ENCODE peak calls at places on chromosomes 6 and 20, in four cellular contexts. E is colonic mucosa, K is fibroblast of the aortic adventitia, X is aorta. H is an unnamed sample.

GRCh38 chr6:18219611-18220010 is 44.7 kb downstream of the DEK start:
- DNase-seq in K (peak; percentile 45), X (no peak), E (no peak), H (no peak)

GRCh38 chr6:82144852-82145332 is 102.7 kb downstream of the IBTK start:
- DNase-seq in X (peak; percentile 79), E (no peak), K (peak; percentile 79), H (no peak)

GRCh38 chr6:4383910-4384637 is 248.7 kb upstream of the ECI2 start:
- DNase-seq in K (no peak), X (no peak), E (no peak), H (no peak)

GRCh38 chr6:127518710-127519468 is at the start of gene MTCL3:
- DNase-seq in K (peak; percentile 43), E (no peak), X (no peak), H (no peak)

GRCh38 chr6:168053957-168054471 is 25.0 kb downstream of the FRMD1 start:
- DNase-seq in K (no peak), X (no peak), E (no peak), H (no peak)

GRCh38 chr20:23548408-23548807 is 19.9 kb downstream of the CST9L start:
- DNase-seq in K (no peak), E (no peak), X (no peak), H (no peak)

GRCh38 chr6:160261991-160262718 is 3.5 kb upstream of the SLC22A2 start:
- DNase-seq in K (no peak), X (no peak), E (peak; percentile 16), H (peak; percentile 97)

GRCh38 chr6:163133017-163133416 is 281.5 kb upstream of the QKI start:
- DNase-seq in X (no peak), E (no peak), K (no peak), H (no peak)

GRCh38 chr6:50819527-50819905 is 845 bp downstream of the TFAP2B start:
- DNase-seq in E (no peak), X (peak; percentile 74), K (no peak), H (no peak)

GRCh38 chr6:163741342-163741741 is 326.8 kb downstream of the QKI start:
- DNase-seq in E (no peak), X (no peak), K (no peak), H (no peak)

GRCh38 chr6:36129889-36130671 is at the start of gene MAPK13:
- DNase-seq in K (peak; percentile 54), X (no peak), E (peak; percentile 63), H (no peak)

GRCh38 chr6:77457720-77458349 is 5.5 kb downstream of the HTR1B start:
- DNase-seq in X (peak; percentile 87), K (peak; percentile 92), E (peak; percentile 59), H (peak; percentile 37)

GRCh38 chr6:105112577-105112976 is 67.2 kb downstream of the POPDC3 start:
- DNase-seq in K (no peak), E (no peak), X (no peak), H (no peak)

GRCh38 chr6:2973656-2974055 is 2.3 kb upstream of the SERPINB6 start:
- DNase-seq in K (no peak), X (no peak), E (peak; percentile 17), H (peak; percentile 43)

GRCh38 chr20:61424628-61425420 is 172.8 kb downstream of the CDH4 start:
- DNase-seq in X (no peak), K (no peak), E (no peak), H (no peak)

GRCh38 chr6:15502451-15503345 is 160.1 kb downstream of the DTNBP1 start:
- DNase-seq in E (no peak), X (no peak), K (no peak), H (no peak)

GRCh38 chr6:154672086-154672485 is 61.1 kb upstream of the SCAF8 start:
- DNase-seq in X (no peak), E (no peak), K (no peak), H (no peak)

GRCh38 chr20:51143652-51144051 is 120.7 kb upstream of the KCNG1 start:
- DNase-seq in E (no peak), X (no peak), K (no peak), H (no peak)

GRCh38 chr6:47483516-47483852 is 5.9 kb downstream of the CD2AP start:
- DNase-seq in K (no peak), X (no peak), E (no peak), H (no peak)

GRCh38 chr6:40788661-40789111 is 201.5 kb upstream of the LRFN2 start:
- DNase-seq in K (peak; percentile 42), E (no peak), X (no peak), H (no peak)

GRCh38 chr20:37907677-37908397 is 4.9 kb downstream of the VSTM2L start:
- DNase-seq in E (no peak), X (no peak), K (peak; percentile 78), H (no peak)

GRCh38 chr20:59242714-59243626 is 57.4 kb upstream of the EDN3 start:
- DNase-seq in X (no peak), E (no peak), K (no peak), H (no peak)

DNA sequence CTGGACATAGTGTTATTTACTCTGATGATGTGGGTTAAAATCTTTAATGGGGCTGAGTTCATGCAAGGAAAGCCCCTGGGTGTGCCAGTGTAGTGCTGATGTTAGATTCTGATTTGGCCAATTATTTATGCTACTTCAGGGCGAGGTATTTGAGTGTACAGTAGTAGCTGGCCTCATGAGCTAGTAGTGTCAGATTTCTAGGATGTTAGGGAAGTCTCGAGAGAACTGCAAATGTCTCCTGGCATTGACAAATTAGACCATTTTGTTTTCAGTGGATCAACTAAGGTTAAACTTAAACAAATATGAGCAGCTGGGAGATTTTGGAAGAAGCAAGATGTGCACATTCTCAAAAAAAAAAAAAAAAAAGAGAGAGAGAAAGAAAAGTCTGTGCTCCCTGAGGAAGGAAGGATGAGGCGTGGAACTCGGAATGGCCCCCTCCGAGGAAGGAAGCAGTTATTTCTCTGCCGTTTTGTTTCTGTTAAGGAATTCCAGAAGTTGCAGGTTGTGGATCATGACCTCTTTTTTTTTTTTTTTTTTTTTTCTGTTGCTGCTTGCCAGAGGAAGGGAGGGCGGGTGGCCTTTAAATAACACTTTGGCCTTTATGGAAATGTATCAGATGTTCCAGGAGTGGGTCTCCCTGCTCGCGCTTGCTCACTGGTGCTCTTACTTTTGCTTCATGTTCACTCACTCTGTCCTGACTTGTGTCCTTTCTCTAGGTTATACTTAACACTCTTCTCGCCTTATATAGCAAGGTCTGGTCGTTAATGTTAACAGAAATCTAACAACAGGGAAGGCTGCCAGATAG is 124.5 kb downstream of the TCP11 start:
- DNase-seq in E (no peak), X (no peak), K (peak; percentile 70), H (no peak)
- H3K4me3 ChIP-seq in E (no peak overlapping the region), X (peak overlapping the region; percentile 36), K (no peak overlapping the region), H (no peak overlapping the region)

GRCh38 chr20:36835453-36836198 is 40.3 kb upstream of the TLDC2 start:
- DNase-seq in K (peak; percentile 94), E (peak; percentile 94), X (peak; percentile 97), H (peak; percentile 86)
- H3K4me3 ChIP-seq in K (peak overlapping the region; percentile 9), E (peak overlapping the region; percentile 4), X (no peak overlapping the region), H (peak overlapping the region; percentile 45)

DNA sequence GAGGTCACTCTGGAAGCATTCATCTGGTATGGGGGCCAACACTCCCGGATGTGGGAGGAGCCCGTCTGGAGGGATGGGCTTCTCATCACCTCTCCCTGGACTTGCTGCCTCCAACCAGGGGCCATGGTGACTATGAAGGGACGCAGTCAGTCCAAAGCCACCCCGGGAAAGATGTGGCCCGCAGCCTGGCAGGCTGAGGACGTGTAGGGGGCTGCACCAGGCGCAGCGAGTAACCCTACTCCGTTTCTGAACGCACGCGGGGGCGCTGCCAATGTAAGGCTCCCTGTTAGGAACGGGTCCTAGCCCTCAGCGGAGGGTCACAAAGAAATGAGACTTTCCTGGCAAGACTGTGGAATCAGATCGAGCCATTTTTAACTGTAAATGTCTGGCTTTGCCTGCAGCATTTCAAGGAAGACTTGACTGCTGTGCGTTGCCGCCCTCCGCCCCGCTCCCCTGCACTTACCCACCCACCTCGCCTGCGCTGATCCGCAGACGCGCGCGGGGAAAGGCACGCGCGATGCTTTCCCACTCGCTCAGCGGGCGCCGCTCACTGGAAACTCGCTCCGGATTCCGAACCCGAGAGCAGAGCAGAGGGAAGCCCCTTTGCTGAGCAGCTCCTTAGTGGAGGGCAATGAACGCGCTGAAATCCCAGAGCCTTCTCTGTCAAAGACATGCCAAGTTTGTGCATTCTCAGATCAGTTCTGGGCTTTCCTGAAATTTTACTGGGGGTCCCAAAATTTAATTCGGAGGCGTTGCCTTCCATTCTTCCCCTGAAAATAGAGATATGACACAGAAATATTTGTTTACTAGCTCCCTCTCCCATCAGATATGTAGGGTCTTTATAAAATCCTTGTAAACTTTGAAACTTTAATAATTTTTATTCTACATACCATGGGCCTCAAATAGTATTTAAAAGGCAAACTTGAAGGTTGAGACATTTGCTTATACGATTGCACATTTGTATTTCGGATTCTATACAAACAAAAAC is 54.9 kb downstream of the IL20RA start:
- DNase-seq in E (peak; percentile 39), K (no peak), X (no peak), H (no peak)
- H3K4me3 ChIP-seq in E (peak overlapping the region; percentile 40), K (peak overlapping the region; percentile 37), X (peak overlapping the region; percentile 2), H (no peak overlapping the region)

DNA sequence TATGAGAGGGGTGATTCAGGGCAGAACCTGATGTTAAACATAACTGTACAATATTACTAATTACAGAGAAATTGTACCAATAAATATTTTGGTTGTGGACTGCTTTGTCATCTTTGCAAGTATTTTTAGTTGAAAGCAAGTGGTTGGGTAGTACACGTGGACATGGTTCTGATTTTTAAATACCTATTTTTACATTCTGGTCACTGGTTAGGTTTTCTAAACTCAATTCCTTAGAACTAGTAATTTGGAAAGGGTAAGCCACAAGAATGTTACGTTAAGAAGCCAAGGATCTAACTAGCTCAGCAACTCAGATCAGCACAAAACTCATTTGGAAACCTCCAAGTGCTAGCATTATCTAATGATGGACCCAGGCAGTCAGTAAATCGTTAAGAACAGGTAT is 2.7 kb downstream of the EPB41L2 start:
- DNase-seq in X (no peak), K (peak; percentile 43), E (no peak), H (no peak)
- H3K4me3 ChIP-seq in X (no peak overlapping the region), K (peak overlapping the region; percentile 83), E (no peak overlapping the region), H (no peak overlapping the region)

GRCh38 chr20:34302723-34303528 is at the start of gene AHCY:
- DNase-seq in K (peak; percentile 96), E (peak; percentile 99), X (peak; percentile 99), H (peak; percentile 94)

GRCh38 chr20:34299925-34300806 is 3.0 kb downstream of the AHCY start:
- DNase-seq in K (no peak), X (no peak), E (no peak), H (no peak)

GRCh38 chr20:34300809-34301586 is 2.2 kb downstream of the AHCY start:
- DNase-seq in X (no peak), K (no peak), E (no peak), H (no peak)

GRCh38 chr20:34302312-34302722 is 838 bp downstream of the AHCY start:
- DNase-seq in K (peak; percentile 45), X (no peak), E (no peak), H (no peak)

GRCh38 chr20:34301587-34302311 is 1.4 kb downstream of the AHCY start:
- DNase-seq in X (no peak), E (no peak), K (no peak), H (no peak)
- H3K4me3 ChIP-seq in X (no peak overlapping the region), E (peak overlapping the region; percentile 89), K (peak overlapping the region; percentile 83), H (peak overlapping the region; percentile 90)